ENCODE peak calls at places on chromosome 9, in six cellular contexts. K is NCI-H2081 treated with DMSO at 0.1 percent for 48 hours; G is CD8-positive, alpha-beta memory T cell; F is activated B cell treated with CpG ODN at 0.5 μM for 24 hours; N is activated CD4-positive, alpha-beta T cell treated with anti-CD3 and anti-CD28 coated beads, Interleukin-2, amount 50 U/mL, for 1 hour; J is HT1080. Z is an unnamed sample.

GRCh38 chr9:101791938-101792337 is 53.5 kb upstream of the GRIN3A start:
- DNase-seq in K (no peak), G (no peak), F (no peak), N (peak), J (peak), Z (peak)

GRCh38 chr9:77708416-77708815 is 60.3 kb upstream of the GNA14 start:
- DNase-seq in K (no peak), G (no peak), F (no peak), N (no peak), J (peak), Z (no peak)

GRCh38 chr9:126337690-126338426 is 11.2 kb downstream of the MVB12B start:
- DNase-seq in K (no peak), G (no peak), F (no peak), N (no peak), J (no peak), Z (no peak)

GRCh38 chr9:123355761-123356520 is at the start of gene CRB2:
- DNase-seq in K (no peak), G (no peak), F (no peak), N (no peak), J (no peak), Z (no peak)

GRCh38 chr9:27801511-27801910 is 228.2 kb upstream of the C9orf72 start:
- DNase-seq in K (no peak), G (no peak), F (no peak), N (no peak), J (no peak), Z (no peak)

GRCh38 chr9:4284925-4285324 is 14.9 kb downstream of the GLIS3 start:
- DNase-seq in K (no peak), G (no peak), F (no peak), N (no peak), J (no peak), Z (no peak)

GRCh38 chr9:126116351-126117157 is 210.1 kb upstream of the MVB12B start:
- DNase-seq in K (no peak), G (no peak), F (no peak), N (no peak), J (no peak), Z (no peak)

GRCh38 chr9:86751207-86751606 is 196.1 kb downstream of the GAS1 start:
- DNase-seq in K (no peak), G (no peak), F (no peak), N (no peak), J (no peak), Z (no peak)

GRCh38 chr9:13181652-13182051 is 97.8 kb downstream of the MPDZ start:
- DNase-seq in K (no peak), G (no peak), F (no peak), N (no peak), J (peak), Z (no peak)

GRCh38 chr9:4689013-4689412 is 9.6 kb downstream of the CDC37L1 start:
- DNase-seq in K (no peak), G (no peak), F (no peak), N (no peak), J (no peak), Z (no peak)

GRCh38 chr9:69130456-69131441 is 43.3 kb upstream of the TJP2 start:
- DNase-seq in K (no peak), G (no peak), F (no peak), N (no peak), J (peak), Z (no peak)

GRCh38 chr9:27247756-27248155 is 49.2 kb downstream of the EQTN start:
- DNase-seq in K (no peak), G (no peak), F (no peak), N (no peak), J (peak), Z (no peak)

GRCh38 chr9:131082774-131083512 is 13.4 kb upstream of the AIF1L start:
- DNase-seq in K (no peak), G (no peak), F (no peak), N (no peak), J (no peak), Z (no peak)

GRCh38 chr9:69122391-69123141 is 51.5 kb upstream of the TJP2 start:
- DNase-seq in K (no peak), G (no peak), F (no peak), N (no peak), J (peak), Z (no peak)

GRCh38 chr9:123310551-123311249 is 42.3 kb upstream of the STRBP start:
- DNase-seq in K (no peak), G (no peak), F (no peak), N (no peak), J (no peak), Z (no peak)

GRCh38 chr9:71271602-71272001 is 150.2 kb upstream of the TRPM3 start:
- DNase-seq in K (no peak), G (no peak), F (no peak), N (no peak), J (no peak), Z (no peak)

GRCh38 chr9:91720313-91720712 is 229.7 kb downstream of the ROR2 start:
- DNase-seq in K (no peak), G (no peak), F (no peak), N (no peak), J (no peak), Z (no peak)

GRCh38 chr9:78303377-78304062 is 6.6 kb downstream of the PSAT1 start:
- DNase-seq in K (no peak), G (no peak), F (no peak), N (no peak), J (no peak), Z (no peak)

GRCh38 chr9:133818444-133818843 is 80.3 kb upstream of the SARDH start:
- DNase-seq in K (no peak), G (no peak), F (no peak), N (no peak), J (no peak), Z (no peak)

GRCh38 chr9:89945133-89945532 is 340.3 kb downstream of the GADD45G start:
- DNase-seq in K (no peak), G (no peak), F (no peak), N (no peak), J (no peak), Z (no peak)

GRCh38 chr9:91994422-91994821 is 44.4 kb upstream of the ROR2 start:
- DNase-seq in K (no peak), G (no peak), F (no peak), N (no peak), J (no peak), Z (no peak)

GRCh38 chr9:126698756-126699155 is 85.0 kb downstream of the LMX1B start:
- DNase-seq in K (no peak), G (no peak), F (no peak), N (no peak), J (no peak), Z (no peak)

GRCh38 chr9:2229109-2229733 is 214.1 kb downstream of the SMARCA2 start:
- DNase-seq in K (no peak), G (no peak), F (no peak), N (no peak), J (no peak), Z (no peak)

GRCh38 chr9:104907278-104907951 is 20.5 kb downstream of the ABCA1 start:
- DNase-seq in K (no peak), G (no peak), F (no peak), N (no peak), J (peak), Z (no peak)

GRCh38 chr9:86573886-86574285 is 219.7 kb upstream of the TUT7 start:
- DNase-seq in K (no peak), G (no peak), F (no peak), N (no peak), J (no peak), Z (no peak)

GRCh38 chr9:107285292-107285691 is 2.2 kb downstream of the RAD23B start:
- DNase-seq in K (no peak), G (no peak), F (no peak), N (no peak), J (no peak), Z (no peak)

GRCh38 chr9:128470560-128470959 is 14.8 kb downstream of the ODF2 start:
- DNase-seq in K (no peak), G (peak), F (no peak), N (no peak), J (peak), Z (peak)

GRCh38 chr9:114005371-114006154 is 72.5 kb downstream of the AMBP start:
- DNase-seq in K (no peak), G (no peak), F (no peak), N (no peak), J (no peak), Z (peak)

GRCh38 chr9:112233769-112234168 is 58.7 kb upstream of the SUSD1 start:
- DNase-seq in K (no peak), G (no peak), F (no peak), N (no peak), J (peak), Z (no peak)

GRCh38 chr9:79568337-79569084 is 3.3 kb upstream of the TLE4 start:
- DNase-seq in K (no peak), G (no peak), F (no peak), N (no peak), J (no peak), Z (no peak)

GRCh38 chr9:98368366-98369065 is 113.1 kb upstream of the TBC1D2 start:
- DNase-seq in K (no peak), G (no peak), F (no peak), N (no peak), J (no peak), Z (no peak)

GRCh38 chr9:21412109-21412508 is 3.2 kb downstream of the IFNA8 start:
- DNase-seq in K (no peak), G (no peak), F (no peak), N (no peak), J (no peak), Z (no peak)

GRCh38 chr9:83061036-83061435 is 1.9 kb downstream of the RASEF start:
- DNase-seq in K (no peak), G (no peak), F (no peak), N (no peak), J (no peak), Z (no peak)